ENCODE peak calls at places on chromosome 21, in five cellular contexts. U is GM23338; R is lung; H is effector memory CD4-positive, alpha-beta T cell; L is SJSA1. W is an unnamed sample. For H3K4me1 and H3K27me3, the result is how much of the 10 kb centered on the place peaks cover.

GRCh38 chr21:42047821-42048613 is 23.1 kb upstream of the UMODL1 start:
- DNase-seq in R (no peak), U (no peak), L (peak), H (no peak), W (no peak)

GRCh38 chr21:38834725-38835124 is 29.0 kb downstream of the ETS2 start:
- DNase-seq in H (no peak), L (no peak), U (no peak), R (no peak), W (no peak)

GRCh38 chr21:38494688-38495087 is 3.6 kb downstream of the ERG start:
- DNase-seq in R (no peak), U (no peak), H (no peak), L (no peak), W (no peak)

GRCh38 chr21:46634966-46635323 is 529 bp upstream of the PRMT2 start:
- DNase-seq in L (peak), U (peak), R (peak), H (no peak), W (peak)

GRCh38 chr21:39251326-39251725 is 62.1 kb downstream of the BRWD1 start:
- DNase-seq in L (no peak), H (no peak), R (no peak), U (no peak), W (no peak)

GRCh38 chr21:42130447-42130846 is 59.3 kb downstream of the UMODL1 start:
- DNase-seq in R (no peak), H (no peak), U (no peak), L (no peak), W (no peak)

GRCh38 chr21:42777757-42778344 is 101.5 kb downstream of the WDR4 start:
- DNase-seq in R (no peak), U (no peak), L (no peak), H (no peak), W (no peak)

GRCh38 chr21:39373634-39374033 is 24.7 kb upstream of the HMGN1 start:
- DNase-seq in H (no peak), R (no peak), U (peak), L (no peak), W (no peak)

GRCh38 chr21:25176637-25177412 is 430.5 kb downstream of the MRPL39 start:
- DNase-seq in H (no peak), U (no peak), L (peak), R (no peak), W (no peak)

GRCh38 chr21:31136891-31137290 is 98.6 kb upstream of the KRTAP19-8 start:
- DNase-seq in U (no peak), R (no peak), H (no peak), L (peak), W (peak)

GRCh38 chr21:25515484-25516405 is 91.5 kb downstream of the MRPL39 start:
- DNase-seq in H (no peak), U (peak), R (no peak), L (no peak), W (peak)

GRCh38 chr21:31182231-31183129 is 144.2 kb upstream of the KRTAP19-8 start:
- DNase-seq in R (no peak), U (no peak), L (no peak), H (peak), W (no peak)

GRCh38 chr21:35208117-35208516 is 159.0 kb upstream of the RUNX1 start:
- DNase-seq in H (no peak), L (no peak), U (no peak), R (no peak), W (no peak)

GRCh38 chr21:35207322-35207721 is 158.2 kb upstream of the RUNX1 start:
- DNase-seq in H (no peak), L (no peak), U (no peak), R (no peak), W (no peak)

GRCh38 chr21:35210093-35210492 is 161.0 kb upstream of the RUNX1 start:
- DNase-seq in L (no peak), U (no peak), R (no peak), H (no peak), W (no peak)

GRCh38 chr21:35206141-35207125 is 157.3 kb upstream of the RUNX1 start:
- DNase-seq in R (no peak), L (no peak), U (no peak), H (no peak), W (peak)

GRCh38 chr21:35208810-35209517 is 159.9 kb upstream of the RUNX1 start:
- DNase-seq in H (no peak), U (no peak), R (no peak), L (peak), W (no peak)
- H3K4me1 ChIP-seq in H (under half), U (under half), R (under half), L (half or more), W (under half)

GRCh38 chr21:34018910-34019309 is 54.5 kb upstream of the MRPS6 start:
- DNase-seq in H (no peak), U (no peak), L (no peak), R (no peak), W (no peak)
- H3K27ac ChIP-seq in H (no peak), U (no peak), L (no peak), R (no peak), W (peak)

DNA sequence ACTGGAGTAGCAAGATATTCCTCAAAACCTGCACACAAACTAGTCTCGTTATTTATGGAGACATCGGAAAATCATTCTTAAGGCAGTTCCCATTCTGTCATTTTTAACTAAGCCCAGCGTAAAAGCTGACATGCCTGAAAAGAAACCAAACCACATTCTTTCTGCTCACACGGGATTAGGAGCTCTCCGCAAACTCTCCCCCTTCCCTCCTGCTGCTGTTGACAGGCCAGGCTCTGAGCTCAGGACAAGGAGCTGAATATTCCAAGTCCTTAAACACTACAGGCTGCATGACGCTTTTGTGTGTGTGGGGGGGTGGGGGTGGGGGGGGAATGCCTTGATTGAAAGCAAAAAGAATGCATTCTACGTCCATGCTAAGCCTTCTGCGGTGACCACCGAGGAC is 5.2 kb downstream of the OLIG1 start:
- DNase-seq in U (peak), R (no peak), L (no peak), H (no peak), W (peak)
- H3K27me3 ChIP-seq in U (half or more), R (under half), L (under half), H (under half), W (under half)

DNA sequence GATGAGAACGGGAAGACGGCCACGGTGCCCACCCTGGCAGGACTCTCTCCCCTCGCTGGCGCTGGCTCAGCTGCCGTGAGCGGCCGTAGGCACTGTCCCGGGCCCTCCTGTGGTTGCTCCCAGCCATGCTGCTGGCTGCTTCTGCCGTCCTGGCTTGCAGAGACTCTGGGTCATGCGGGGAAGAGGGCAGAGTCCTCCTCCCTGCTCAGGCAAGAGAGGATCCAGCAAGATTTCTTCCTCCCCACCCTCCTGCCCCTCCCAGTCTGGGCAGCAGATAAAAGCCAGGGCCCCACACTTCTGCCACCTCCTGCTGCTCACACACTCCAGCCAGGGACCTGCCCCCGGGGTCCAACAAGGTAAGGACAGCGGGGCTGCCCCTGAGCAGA is 60.1 kb downstream of the AGPAT3 start:
- DNase-seq in H (no peak), R (no peak), U (no peak), L (no peak), W (no peak)
- H3K4me1 ChIP-seq in H (under half), R (under half), U (under half), L (under half), W (under half)

GRCh38 chr21:35138665-35139381 is 89.7 kb upstream of the RUNX1 start:
- DNase-seq in R (no peak), H (no peak), U (peak), L (peak), W (peak)

GRCh38 chr21:35139382-35139715 is 90.2 kb upstream of the RUNX1 start:
- DNase-seq in H (no peak), L (no peak), U (no peak), R (no peak), W (peak)

GRCh38 chr21:35134299-35134698 is 85.2 kb upstream of the RUNX1 start:
- DNase-seq in L (no peak), H (no peak), R (no peak), U (no peak), W (no peak)

GRCh38 chr21:35136106-35136505 is 87.0 kb upstream of the RUNX1 start:
- DNase-seq in L (no peak), U (no peak), R (no peak), H (no peak), W (no peak)

GRCh38 chr21:35136586-35137254 is 87.6 kb upstream of the RUNX1 start:
- DNase-seq in H (no peak), R (no peak), L (peak), U (peak), W (peak)
- H3K27ac ChIP-seq in H (no peak), R (no peak), L (peak), U (no peak), W (peak)

GRCh38 chr21:28426545-28426944 is 566.1 kb downstream of the LTN1 start:
- DNase-seq in U (no peak), L (no peak), R (no peak), H (no peak), W (no peak)
- H3K27me3 ChIP-seq in U (under half), L (under half), R (under half), H (under half), W (under half)

DNA sequence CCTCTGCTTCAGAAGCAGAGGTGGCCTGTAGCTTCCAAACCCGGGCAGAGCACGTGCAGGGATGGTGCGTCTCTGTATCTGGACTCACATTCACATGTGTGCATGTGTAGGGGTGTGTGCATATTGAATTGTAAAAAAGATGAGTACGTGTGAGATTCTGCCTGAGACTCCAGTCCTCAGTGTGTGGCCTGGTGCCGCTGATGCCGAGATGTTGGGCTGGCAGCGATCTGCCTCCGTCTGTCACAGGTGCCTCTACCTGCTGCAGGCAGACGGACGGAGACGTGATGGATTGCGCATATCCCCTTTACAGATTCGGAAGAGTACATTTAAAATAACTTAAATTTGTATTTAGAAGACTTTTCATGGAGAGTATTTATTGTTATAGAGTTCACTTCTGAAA is 53.6 kb downstream of the ADARB1 start:
- DNase-seq in R (no peak), U (no peak), L (no peak), H (no peak), W (no peak)
- H3K4me1 ChIP-seq in R (under half), U (under half), L (under half), H (under half), W (under half)

GRCh38 chr21:15066231-15066577 is 1.4 kb upstream of the NRIP1 start:
- DNase-seq in L (no peak), R (no peak), U (no peak), H (no peak), W (no peak)
- H3K27ac ChIP-seq in L (no peak), R (no peak), U (no peak), H (peak), W (peak)

GRCh38 chr21:36696390-36696639 is 2.6 kb upstream of the SIM2 start:
- DNase-seq in L (no peak), U (peak), H (no peak), R (no peak), W (no peak)
- H3K27me3 ChIP-seq in L (half or more), U (half or more), H (half or more), R (under half), W (under half)

DNA sequence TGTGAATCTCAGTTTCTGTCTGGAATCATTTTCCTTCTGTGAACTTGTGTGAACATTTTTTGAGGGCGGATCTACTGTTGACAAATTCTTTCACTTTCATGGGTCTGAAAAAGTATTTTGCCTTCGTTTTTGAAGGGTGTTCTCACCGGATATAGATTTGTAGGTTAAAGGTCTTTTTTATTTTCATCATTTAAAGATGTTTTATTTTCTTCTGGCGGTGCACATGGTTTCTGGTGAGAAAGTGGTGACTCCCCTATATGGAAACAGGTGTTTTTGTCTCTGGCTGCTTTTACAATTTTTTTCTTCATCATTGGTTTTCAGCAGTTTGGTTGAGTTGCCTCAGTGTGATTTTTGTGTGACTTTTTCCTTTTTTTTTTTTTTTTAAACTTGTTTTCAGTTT is 94.9 kb downstream of the DYRK1A start:
- DNase-seq in L (no peak), U (no peak), H (no peak), R (no peak), W (no peak)
- H3K4me1 ChIP-seq in L (under half), U (half or more), H (under half), R (under half), W (under half)

W was measured in SJCRH30.